ENCODE peak calls at places on chromosomes 4 and X, in five cellular contexts. W, J, Z, H and X are unnamed samples.
A peak's percentile ranks its signal among the peaks of the same experiment; 100 is the strongest.

GRCh38 chr4:99715286-99715685 is 57.7 kb upstream of the C4orf54 start:
- DNase-seq in H (no peak), Z (no peak), J (no peak), W (no peak), X (no peak)

GRCh38 chrX:153968754-153969124 is 2.9 kb downstream of the HCFC1 start:
- DNase-seq in J (no peak), W (peak; percentile 55), Z (peak; percentile 53), H (no peak), X (no peak)

GRCh38 chr4:30429813-30430466 is 290.2 kb upstream of the PCDH7 start:
- DNase-seq in Z (peak; percentile 65), W (no peak), J (no peak), H (no peak), X (no peak)

GRCh38 chr4:5712517-5712916 is 1.5 kb downstream of the EVC start:
- DNase-seq in H (no peak), J (no peak), W (no peak), Z (peak; percentile 80), X (no peak)

GRCh38 chr4:10524196-10524833 is 67.1 kb upstream of the ZNF518B start:
- DNase-seq in Z (no peak), J (no peak), H (no peak), W (no peak), X (no peak)

GRCh38 chr4:23369331-23369730 is 520.5 kb downstream of the PPARGC1A start:
- DNase-seq in J (no peak), Z (no peak), H (peak; percentile 13), W (no peak), X (no peak)

GRCh38 chr4:148095346-148095923 is 346.8 kb downstream of the NR3C2 start:
- DNase-seq in H (no peak), J (no peak), Z (no peak), W (no peak), X (no peak)

GRCh38 chr4:118410143-118410542 is 57.3 kb upstream of the PRSS12 start:
- DNase-seq in Z (peak; percentile 78), H (no peak), J (no peak), W (no peak), X (no peak)

GRCh38 chr4:38670939-38671593 is 7.1 kb downstream of the KLF3 start:
- DNase-seq in H (no peak), W (peak; percentile 36), J (no peak), Z (peak; percentile 47), X (no peak)

GRCh38 chr4:138193963-138194362 is 48.2 kb downstream of the SLC7A11 start:
- DNase-seq in J (no peak), Z (no peak), H (no peak), W (no peak), X (no peak)

GRCh38 chrX:70481871-70482270 is 37.2 kb downstream of the DLG3 start:
- DNase-seq in Z (no peak), W (no peak), H (no peak), J (no peak), X (no peak)

GRCh38 chr4:10690185-10690907 is 5.8 kb upstream of the CLNK start:
- DNase-seq in J (no peak), Z (no peak), H (no peak), W (peak; percentile 37), X (peak; percentile 46)

GRCh38 chr4:67522851-67523671 is 22.2 kb downstream of the CENPC start:
- DNase-seq in Z (no peak), H (no peak), W (no peak), J (no peak), X (no peak)

GRCh38 chrX:124736553-124737240 is 390.3 kb downstream of the SH2D1A start:
- DNase-seq in W (no peak), J (peak; percentile 38), Z (no peak), H (no peak), X (no peak)

GRCh38 chr4:138567696-138568095 is 325.5 kb upstream of the SLC7A11 start:
- DNase-seq in J (no peak), W (no peak), H (no peak), Z (peak; percentile 16), X (no peak)

GRCh38 chrX:75327607-75328006 is 53.7 kb downstream of the UPRT start:
- DNase-seq in W (no peak), Z (no peak), H (no peak), J (no peak), X (no peak)

GRCh38 chrX:100995469-100995868 is 26.0 kb downstream of the ARL13A start:
- DNase-seq in H (no peak), Z (peak; percentile 88), J (no peak), W (no peak), X (no peak)

GRCh38 chrX:25005034-25005381 is 10.8 kb downstream of the ARX start:
- DNase-seq in W (no peak), H (no peak), J (no peak), Z (no peak), X (no peak)